ENCODE peak calls at places on chromosomes 16 and 17, in eight cellular contexts. A is anterior cingulate cortex, Y is heart left ventricle, B is hypothalamus, X is neural progenitor cell, F is progenitor cell of endocrine pancreas, D is NCI-H1105, L is T-helper 17 cell. Q is an unnamed sample.

GRCh38 chr16:31010539-31010938 is at the start of gene STX1B:
- DNase-seq in A (peak; percentile 52), Y (no peak), B (no peak), X (peak; percentile 89), F (no peak), D (peak; percentile 77), L (peak; percentile 19), Q (no peak)

GRCh38 chr16:86635181-86635580 is 56.8 kb downstream of the FOXL1 start:
- DNase-seq in A (no peak), Y (no peak), B (no peak), X (peak; percentile 32), F (no peak), D (no peak), L (no peak), Q (no peak)

GRCh38 chr16:6643083-6643686 is 689.5 kb upstream of the RBFOX1 start:
- DNase-seq in A (no peak), Y (no peak), B (no peak), X (peak; percentile 59), F (peak; percentile 44), D (peak; percentile 2), L (peak; percentile 20), Q (no peak)

GRCh38 chr16:17828012-17828411 is 357.3 kb upstream of the XYLT1 start:
- DNase-seq in A (no peak), Y (no peak), B (no peak), X (no peak), F (no peak), D (no peak), L (no peak), Q (no peak)

GRCh38 chr16:85394511-85395206 is 218.5 kb upstream of the GSE1 start:
- DNase-seq in A (no peak), Y (peak; percentile 15), B (no peak), X (no peak), F (no peak), D (no peak), L (peak; percentile 1), Q (peak; percentile 29)

GRCh38 chr17:77322534-77323412 is 182.0 kb downstream of the SEC14L1 start:
- DNase-seq in A (no peak), Y (peak; percentile 79), B (no peak), X (peak; percentile 23), F (no peak), D (no peak), L (no peak), Q (peak; percentile 81)

GRCh38 chr17:39867891-39868553 is at the start of gene ZPBP2:
- DNase-seq in A (no peak), Y (no peak), B (no peak), X (no peak), F (no peak), D (no peak), L (peak; percentile 54), Q (no peak)

GRCh38 chr17:15157051-15157450 is 108.1 kb downstream of the PMP22 start:
- DNase-seq in A (no peak), Y (no peak), B (no peak), X (no peak), F (no peak), D (no peak), L (no peak), Q (no peak)

GRCh38 chr17:72766761-72767356 is 325.6 kb downstream of the SLC39A11 start:
- DNase-seq in A (no peak), Y (no peak), B (no peak), X (no peak), F (no peak), D (no peak), L (no peak), Q (no peak)

GRCh38 chr17:80388175-80388574 is 26.8 kb upstream of the ENDOV start:
- DNase-seq in A (no peak), Y (no peak), B (no peak), X (no peak), F (no peak), D (no peak), L (no peak), Q (no peak)

GRCh38 chr17:44922746-44923470 is 7.6 kb upstream of the GFAP start:
- DNase-seq in A (no peak), Y (no peak), B (no peak), X (no peak), F (no peak), D (no peak), L (no peak), Q (no peak)

GRCh38 chr17:16100737-16101400 is 101.2 kb downstream of the TTC19 start:
- DNase-seq in A (no peak), Y (no peak), B (no peak), X (no peak), F (no peak), D (no peak), L (no peak), Q (no peak)

GRCh38 chr16:69839798-69840409 is 77.8 kb downstream of the WWP2 start:
- DNase-seq in A (peak; percentile 50), Y (peak; percentile 38), B (no peak), X (no peak), F (no peak), D (no peak), L (no peak), Q (no peak)

GRCh38 chr16:66044089-66044488 is 322.4 kb upstream of the CDH5 start:
- DNase-seq in A (no peak), Y (no peak), B (no peak), X (no peak), F (no peak), D (no peak), L (no peak), Q (no peak)

GRCh38 chr17:66268247-66268927 is 34.0 kb upstream of the PRKCA start:
- DNase-seq in A (no peak), Y (no peak), B (no peak), X (no peak), F (no peak), D (no peak), L (no peak), Q (no peak)

GRCh38 chr17:39601010-39601597 is 6.6 kb downstream of the NEUROD2 start:
- DNase-seq in A (no peak), Y (no peak), B (no peak), X (no peak), F (no peak), D (no peak), L (no peak), Q (no peak)

GRCh38 chr17:81890447-81891302 is 711 bp downstream of the ALYREF start:
- DNase-seq in A (no peak), Y (no peak), B (no peak), X (peak; percentile 50), F (no peak), D (no peak), L (no peak), Q (no peak)

GRCh38 chr17:34182036-34182803 is 72.9 kb upstream of the CCL2 start:
- DNase-seq in A (no peak), Y (no peak), B (no peak), X (no peak), F (no peak), D (no peak), L (no peak), Q (no peak)

GRCh38 chr16:424033-424622 is 1.3 kb upstream of the RAB11FIP3 start:
- DNase-seq in A (peak; percentile 62), Y (peak; percentile 77), B (peak; percentile 11), X (peak; percentile 12), F (no peak), D (no peak), L (no peak), Q (peak; percentile 41)

GRCh38 chr17:60506312-60506711 is 19.7 kb downstream of the APPBP2 start:
- DNase-seq in A (no peak), Y (no peak), B (no peak), X (no peak), F (no peak), D (no peak), L (no peak), Q (no peak)

GRCh38 chr17:64162575-64162974 is 32.6 kb upstream of the ERN1 start:
- DNase-seq in A (no peak), Y (no peak), B (no peak), X (no peak), F (no peak), D (no peak), L (no peak), Q (no peak)

GRCh38 chr16:56506941-56507340 is 12.9 kb downstream of the BBS2 start:
- DNase-seq in A (no peak), Y (no peak), B (no peak), X (no peak), F (no peak), D (no peak), L (no peak), Q (no peak)

GRCh38 chr16:286491-287297 is 3.7 kb downstream of the PDIA2 start:
- DNase-seq in A (no peak), Y (no peak), B (no peak), X (no peak), F (no peak), D (no peak), L (no peak), Q (no peak)

GRCh38 chr17:72219136-72219823 is 98.5 kb downstream of the SOX9 start:
- DNase-seq in A (no peak), Y (no peak), B (no peak), X (peak; percentile 91), F (no peak), D (no peak), L (no peak), Q (no peak)

GRCh38 chr16:84347161-84347560 is 21.2 kb upstream of the ATP2C2 start:
- DNase-seq in A (no peak), Y (no peak), B (no peak), X (no peak), F (no peak), D (no peak), L (no peak), Q (no peak)

GRCh38 chr17:58329808-58330543 is 1.4 kb upstream of the TSPOAP1 start:
- DNase-seq in A (no peak), Y (no peak), B (no peak), X (no peak), F (no peak), D (no peak), L (no peak), Q (no peak)

GRCh38 chr17:79951361-79952264 is 84.1 kb downstream of the TBC1D16 start:
- DNase-seq in A (peak; percentile 82), Y (peak; percentile 47), B (no peak), X (peak; percentile 72), F (no peak), D (no peak), L (no peak), Q (no peak)

Q was measured in right lobe of liver.